ENCODE peak calls at places on chromosome 12, in ten cellular contexts. A is ELR; M is iris pigment epithelial cell; C is tibial nerve; G is endothelial cell; K is stimulated activated CD4-positive, alpha-beta T cell treated with anti-CD3 and anti-CD28 coated beads, Interleukin-12 subunit alpha, Interleukin-12 subunit beta, amount 100 ng/mL, for 24 hours; Z is mesenchymal stem cell; W is activated gamma-delta T cell; O is NCI-H510A treated with DMSO at 0.1 percent for 48 hours; Q is activated CD4-positive, alpha-beta T cell treated with anti-CD3 and anti-CD28 coated beads, Interleukin-2, amount 10 ng/mL, durations not matched to agents 7 days and 5 days. B is an unnamed sample.

GRCh38 chr12:40170593-40170992 is 54.2 kb upstream of the LRRK2 start:
- DNase-seq in K (no peak), Z (no peak), O (no peak), W (no peak), C (no peak), G (no peak), M (no peak), A (no peak), Q (no peak), B (no peak)

GRCh38 chr12:55716582-55717396 is 943 bp downstream of the BLOC1S1 start:
- DNase-seq in W (no peak), K (no peak), O (no peak), C (no peak), A (peak; percentile 57), Z (no peak), Q (no peak), G (no peak), M (no peak), B (no peak)

GRCh38 chr12:77294016-77294415 is 228.6 kb upstream of the E2F7 start:
- DNase-seq in C (no peak), K (no peak), G (no peak), O (no peak), Z (no peak), A (peak; percentile 63), W (no peak), Q (no peak), M (peak; percentile 73), B (no peak)

GRCh38 chr12:597926-598568 is 65.2 kb downstream of the NINJ2 start:
- DNase-seq in Z (no peak), K (no peak), W (no peak), C (no peak), M (no peak), O (no peak), A (no peak), Q (no peak), G (no peak), B (no peak)

GRCh38 chr12:93706824-93707223 is 29.6 kb downstream of the CRADD start:
- DNase-seq in A (peak; percentile 74), O (no peak), Q (no peak), W (no peak), G (no peak), M (no peak), Z (no peak), K (no peak), C (no peak), B (no peak)

GRCh38 chr12:106455100-106455499 is 97.6 kb downstream of the POLR3B start:
- DNase-seq in Z (no peak), C (no peak), Q (no peak), K (no peak), M (no peak), A (no peak), W (no peak), G (no peak), O (no peak), B (no peak)

GRCh38 chr12:26274441-26275312 is 79.3 kb downstream of the SSPN start:
- DNase-seq in O (peak; percentile 8), G (no peak), A (peak; percentile 99), W (no peak), C (peak; percentile 74), Q (no peak), K (peak; percentile 2), M (peak; percentile 100), Z (peak; percentile 100), B (peak; percentile 93)

GRCh38 chr12:64193045-64193444 is 29.1 kb downstream of the KICS2 start:
- DNase-seq in Z (no peak), K (no peak), M (no peak), O (no peak), G (no peak), A (no peak), W (no peak), Q (no peak), C (no peak), B (no peak)

GRCh38 chr12:57159341-57159740 is 11.9 kb upstream of the LRP1-AS start:
- DNase-seq in C (no peak), K (no peak), A (no peak), W (no peak), Z (no peak), G (no peak), Q (no peak), O (no peak), M (no peak), B (no peak)

GRCh38 chr12:97414855-97415254 is 47.7 kb upstream of the RMST start:
- DNase-seq in O (no peak), K (no peak), Q (no peak), C (no peak), M (no peak), Z (no peak), G (no peak), A (no peak), W (no peak), B (no peak)

GRCh38 chr12:67091204-67091603 is 178.0 kb upstream of the CAND1 start:
- DNase-seq in G (no peak), Z (no peak), Q (no peak), M (no peak), W (no peak), C (no peak), O (no peak), A (no peak), K (no peak), B (no peak)

GRCh38 chr12:20547788-20548575 is 147.2 kb upstream of the SLCO1C1 start:
- DNase-seq in C (no peak), A (no peak), M (peak; percentile 69), W (no peak), G (no peak), Z (no peak), Q (no peak), O (no peak), K (no peak), B (no peak)

GRCh38 chr12:57235728-57236131 is 6.2 kb downstream of the SHMT2 start:
- DNase-seq in C (no peak), Q (no peak), W (no peak), G (no peak), K (no peak), Z (no peak), O (no peak), M (no peak), A (no peak), B (no peak)

GRCh38 chr12:5499566-5500325 is 67.8 kb downstream of the NTF3 start:
- DNase-seq in G (no peak), O (no peak), A (peak; percentile 53), K (no peak), Q (no peak), C (no peak), Z (peak; percentile 96), M (peak; percentile 16), W (no peak), B (no peak)

B was measured in tibial artery.